ENCODE peak calls at places on chromosomes 5 and 9, in ten cellular contexts. R, I, F, X, S, O, N, D, G and E are unnamed samples.

GRCh38 chr5:1110930-1111726 is 735 bp downstream of the SLC12A7 start:
- DNase-seq in D (no peak), X (peak; percentile 67), I (peak; percentile 17), R (no peak), S (no peak), O (no peak), G (peak; percentile 91), F (no peak), N (no peak), E (no peak)

GRCh38 chr5:173830421-173830820 is 57.7 kb upstream of the CPEB4 start:
- DNase-seq in S (no peak), R (no peak), X (no peak), G (no peak), I (no peak), D (no peak), O (no peak), F (no peak), N (no peak), E (no peak)

GRCh38 chr5:40223884-40224402 is 455.8 kb upstream of the PTGER4 start:
- DNase-seq in G (no peak), F (no peak), R (no peak), I (no peak), S (no peak), D (peak; percentile 63), N (peak; percentile 76), O (no peak), X (peak; percentile 14), E (peak; percentile 77)

GRCh38 chr5:99640646-99641045 is 711.8 kb upstream of the CHD1 start:
- DNase-seq in X (no peak), D (no peak), N (no peak), R (no peak), S (no peak), F (no peak), O (no peak), G (no peak), I (no peak), E (no peak)

GRCh38 chr5:147849226-147849625 is 17.8 kb upstream of the SPINK1 start:
- DNase-seq in R (no peak), I (no peak), X (no peak), S (no peak), G (no peak), N (no peak), D (no peak), O (no peak), F (no peak), E (no peak)

GRCh38 chr5:1945606-1946005 is 62.9 kb upstream of the IRX4 start:
- DNase-seq in R (no peak), F (no peak), S (no peak), N (no peak), D (no peak), X (no peak), O (peak; percentile 41), I (no peak), G (no peak), E (no peak)

GRCh38 chr5:33806736-33807442 is 84.9 kb downstream of the ADAMTS12 start:
- DNase-seq in F (no peak), N (peak; percentile 72), D (peak; percentile 63), S (no peak), X (peak; percentile 31), O (no peak), R (no peak), G (no peak), I (no peak), E (peak; percentile 87)

GRCh38 chr5:72226950-72227349 is 93.1 kb downstream of the MRPS27 start:
- DNase-seq in X (no peak), O (no peak), N (no peak), G (no peak), D (no peak), S (no peak), F (no peak), I (no peak), R (no peak), E (no peak)

GRCh38 chr9:93066978-93067603 is 8.6 kb downstream of the SUSD3 start:
- DNase-seq in X (no peak), I (no peak), F (no peak), N (no peak), S (no peak), G (no peak), R (no peak), D (no peak), O (no peak), E (no peak)

GRCh38 chr9:127934986-127935385 is 2.7 kb downstream of the DPM2 start:
- DNase-seq in I (no peak), O (no peak), D (no peak), N (no peak), R (no peak), G (no peak), S (no peak), F (no peak), X (no peak), E (no peak)

GRCh38 chr5:145218982-145219381 is 616.2 kb downstream of the PRELID2 start:
- DNase-seq in O (no peak), R (no peak), I (peak; percentile 56), S (no peak), G (no peak), F (no peak), D (no peak), X (no peak), N (no peak), E (no peak)

GRCh38 chr9:35758475-35759050 is 4.5 kb upstream of the MSMP start:
- DNase-seq in G (no peak), I (no peak), S (no peak), R (no peak), X (no peak), O (no peak), D (no peak), N (peak; percentile 52), F (no peak), E (no peak)

GRCh38 chr9:134004881-134005280 is 12.8 kb upstream of the VAV2 start:
- DNase-seq in R (no peak), O (no peak), G (peak; percentile 66), D (no peak), X (no peak), I (no peak), S (no peak), F (no peak), N (no peak), E (no peak)

GRCh38 chr5:117623042-117623815 is 1048.6 kb upstream of the SEMA6A start:
- DNase-seq in X (peak; percentile 3), N (no peak), F (no peak), S (no peak), G (no peak), R (no peak), I (no peak), O (no peak), D (peak; percentile 62), E (peak; percentile 5)

GRCh38 chr9:126980231-126980630 is 65.6 kb downstream of the RALGPS1 start:
- DNase-seq in O (no peak), D (no peak), N (peak; percentile 37), G (no peak), S (no peak), I (no peak), F (no peak), R (no peak), X (no peak), E (no peak)

GRCh38 chr5:180137401-180138213 is 66.0 kb upstream of the RNF130 start:
- DNase-seq in D (no peak), N (no peak), X (no peak), G (peak; percentile 65), I (no peak), O (peak; percentile 35), R (no peak), F (peak; percentile 64), S (no peak), E (no peak)

GRCh38 chr5:149153751-149154610 is 12.7 kb downstream of the ABLIM3 start:
- DNase-seq in D (peak; percentile 44), R (no peak), S (no peak), G (no peak), F (no peak), I (no peak), X (peak; percentile 54), N (peak; percentile 84), O (peak; percentile 89), E (no peak)

GRCh38 chr5:171285465-171285864 is 23.6 kb upstream of the TLX3 start:
- DNase-seq in N (no peak), R (no peak), O (no peak), G (no peak), S (no peak), D (no peak), I (no peak), F (no peak), X (no peak), E (no peak)

GRCh38 chr5:118506453-118506852 is 481.9 kb downstream of the DTWD2 start:
- DNase-seq in G (no peak), I (no peak), N (no peak), X (no peak), S (no peak), R (no peak), F (no peak), O (no peak), D (no peak), E (no peak)

GRCh38 chr5:54915466-54916027 is 69.8 kb downstream of the ESM1 start:
- DNase-seq in R (no peak), I (no peak), G (no peak), S (no peak), O (no peak), X (no peak), N (no peak), D (no peak), F (no peak), E (no peak)